ENCODE peak calls at places on chromosomes 2 and 18, in nine cellular contexts. A, P, E, Y, Q, I, U, W and F are unnamed samples.

GRCh38 chr2:146633159-146633558 is 1211.7 kb upstream of the ACVR2A start:
- DNase-seq in P (no peak), W (no peak), Y (no peak), E (no peak), Q (no peak), U (no peak), A (no peak), I (no peak), F (no peak)

GRCh38 chr18:72206814-72207213 is 337.3 kb downstream of the CBLN2 start:
- DNase-seq in I (no peak), Y (no peak), P (no peak), W (no peak), E (no peak), A (no peak), Q (no peak), U (no peak), F (no peak)

GRCh38 chr2:14016289-14016955 is 616.1 kb upstream of the LRATD1 start:
- DNase-seq in E (no peak), U (no peak), Q (no peak), A (no peak), P (no peak), I (no peak), Y (no peak), W (no peak), F (no peak)

GRCh38 chr2:86671304-86671981 is 47.8 kb upstream of the RNF103 start:
- DNase-seq in Q (no peak), U (no peak), A (no peak), W (no peak), E (peak; percentile 28), I (peak; percentile 59), Y (no peak), P (no peak), F (no peak)

GRCh38 chr2:98936133-98936916 is at the start of gene CRACDL:
- DNase-seq in U (no peak), Y (no peak), E (no peak), Q (peak; percentile 35), P (no peak), W (no peak), A (no peak), I (no peak), F (no peak)

GRCh38 chr2:191166111-191166755 is 15.4 kb upstream of the STAT4 start:
- DNase-seq in P (no peak), U (no peak), I (peak; percentile 77), A (peak; percentile 35), Y (no peak), Q (peak; percentile 10), W (no peak), E (peak; percentile 77), F (no peak)

GRCh38 chr2:164625378-164625971 is 4.2 kb upstream of the GRB14 start:
- DNase-seq in E (peak; percentile 76), I (peak; percentile 41), Q (no peak), Y (no peak), W (no peak), A (peak; percentile 62), U (no peak), P (no peak), F (peak; percentile 59)

GRCh38 chr2:53129851-53130250 is 637.8 kb upstream of the CHAC2 start:
- DNase-seq in Y (no peak), A (peak; percentile 69), E (peak; percentile 88), U (no peak), P (no peak), W (no peak), Q (peak; percentile 41), I (peak; percentile 82), F (peak; percentile 78)

GRCh38 chr18:58290059-58290747 is 246.2 kb downstream of the NEDD4L start:
- DNase-seq in A (peak; percentile 28), I (peak; percentile 22), E (peak; percentile 73), P (no peak), U (no peak), Q (no peak), Y (no peak), W (no peak), F (no peak)

GRCh38 chr2:68230246-68231060 is 21.9 kb downstream of the PPP3R1 start:
- DNase-seq in I (no peak), E (peak; percentile 46), U (no peak), Q (no peak), P (no peak), Y (no peak), W (no peak), A (no peak), F (peak; percentile 35)

GRCh38 chr2:10495311-10495987 is 47.3 kb upstream of the ODC1 start:
- DNase-seq in Y (no peak), Q (no peak), P (no peak), U (no peak), I (no peak), A (no peak), E (no peak), W (no peak), F (no peak)

GRCh38 chr2:173672573-173673340 is 292.4 kb downstream of the SP3 start:
- DNase-seq in U (no peak), P (no peak), Y (no peak), W (no peak), A (no peak), Q (no peak), E (no peak), I (no peak), F (no peak)

GRCh38 chr2:47005687-47006086 is 90.1 kb upstream of the MCFD2 start:
- DNase-seq in I (no peak), A (no peak), P (no peak), W (peak; percentile 77), E (no peak), U (no peak), Q (no peak), Y (no peak), F (no peak)

GRCh38 chr2:47007826-47008225 is 92.2 kb upstream of the MCFD2 start:
- DNase-seq in P (no peak), W (no peak), Y (no peak), U (no peak), A (no peak), E (no peak), I (no peak), Q (no peak), F (no peak)

GRCh38 chr2:47007221-47007825 is 91.7 kb upstream of the MCFD2 start:
- DNase-seq in W (no peak), Q (no peak), U (no peak), E (no peak), A (no peak), P (no peak), Y (no peak), I (no peak), F (no peak)

GRCh38 chr2:47004905-47005495 is 89.4 kb upstream of the MCFD2 start:
- DNase-seq in I (no peak), P (no peak), W (no peak), Y (no peak), U (no peak), A (no peak), Q (no peak), E (no peak), F (no peak)

DNA sequence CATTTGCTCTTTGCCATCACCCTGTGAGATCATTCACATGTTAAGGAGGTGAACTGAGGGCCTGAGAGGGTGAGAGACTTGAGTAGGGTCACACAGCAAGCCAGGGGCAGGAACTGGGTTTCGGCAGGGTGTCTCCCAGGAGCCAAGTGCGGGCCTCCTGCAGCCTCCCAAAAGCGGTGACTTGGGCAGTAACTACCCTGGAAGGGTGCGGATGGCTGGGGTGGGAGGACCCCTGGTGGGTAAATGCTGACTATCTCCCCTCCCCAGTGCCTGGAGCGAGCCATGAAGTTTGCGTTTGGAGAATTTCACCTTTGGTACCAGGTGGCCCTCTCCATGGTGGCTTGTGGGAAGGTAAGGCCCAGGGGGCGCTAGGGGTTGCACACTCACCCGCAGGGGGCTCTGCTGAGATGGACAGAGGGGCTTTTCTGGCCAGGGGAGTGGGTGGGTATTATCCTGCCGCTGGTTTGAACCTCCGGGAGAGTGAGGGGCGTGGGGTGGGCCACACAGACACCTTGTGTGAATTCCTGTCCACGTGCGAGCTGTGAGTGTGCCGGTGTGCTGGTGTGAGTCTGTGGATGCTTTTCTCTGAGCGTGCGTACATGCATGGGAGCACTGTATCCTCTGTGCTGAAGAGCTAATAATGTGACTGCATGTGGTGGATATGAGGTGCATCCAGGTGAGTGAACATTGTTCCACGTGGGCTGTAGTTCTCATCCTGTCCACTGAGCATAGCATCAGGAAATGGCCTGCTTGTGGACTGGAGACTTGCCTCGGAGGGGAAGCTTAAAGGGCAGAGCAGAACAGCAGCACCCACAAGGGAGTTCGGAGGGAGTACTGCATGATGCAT is 91.0 kb upstream of the MCFD2 start:
- DNase-seq in A (no peak), Y (no peak), U (no peak), Q (no peak), I (no peak), W (no peak), P (no peak), E (no peak), F (no peak)
- TF ChIP-seq CTCF in A (peak; percentile 31), Y (no peak), U (no peak), Q (no peak), I (no peak), W (no peak), P (no peak), E (no peak), F (no peak)

GRCh38 chr2:70566464-70566863 is 12.8 kb upstream of the TGFA start:
- DNase-seq in E (no peak), A (no peak), P (no peak), U (no peak), I (no peak), Y (no peak), W (no peak), Q (no peak), F (no peak)
- TF ChIP-seq CTCF in E (no peak), A (no peak), P (no peak), U (no peak), I (no peak), Y (no peak), W (no peak), Q (no peak), F (no peak)

GRCh38 chr2:55013936-55014335 is 36.3 kb downstream of the RTN4 start:
- DNase-seq in A (no peak), W (no peak), I (no peak), E (no peak), Y (no peak), U (no peak), P (no peak), Q (no peak), F (no peak)
- TF ChIP-seq CTCF in A (peak; percentile 46), W (no peak), I (no peak), E (no peak), Y (no peak), U (peak; percentile 27), P (peak; percentile 74), Q (no peak), F (peak; percentile 32)

GRCh38 chr18:3151379-3152264 is 68.1 kb downstream of the MYOM1 start:
- DNase-seq in U (no peak), W (peak; percentile 65), Q (no peak), A (peak; percentile 34), I (peak; percentile 54), Y (no peak), P (peak; percentile 59), E (peak; percentile 50), F (peak; percentile 32)

GRCh38 chr18:3148930-3149535 is 70.7 kb downstream of the MYOM1 start:
- DNase-seq in Q (no peak), Y (no peak), A (no peak), P (no peak), W (no peak), I (peak; percentile 4), E (no peak), U (no peak), F (peak; percentile 29)

GRCh38 chr18:3150688-3151087 is 69.1 kb downstream of the MYOM1 start:
- DNase-seq in I (no peak), P (no peak), A (no peak), E (no peak), U (no peak), W (no peak), Q (no peak), Y (no peak), F (no peak)

GRCh38 chr18:3152294-3152693 is 67.5 kb downstream of the MYOM1 start:
- DNase-seq in Q (no peak), W (no peak), I (no peak), U (no peak), P (no peak), Y (no peak), A (no peak), E (no peak), F (no peak)

GRCh38 chr18:3150274-3150673 is 69.5 kb downstream of the MYOM1 start:
- DNase-seq in A (no peak), U (no peak), Q (no peak), E (no peak), I (no peak), W (no peak), Y (no peak), P (no peak), F (no peak)
- TF ChIP-seq CTCF in A (no peak), U (no peak), Q (no peak), E (no peak), I (no peak), W (no peak), Y (no peak), P (no peak), F (no peak)